ENCODE peak calls at places on chromosomes 2 and 18, in seven cellular contexts. N is GM12865, A is GM23338, Z is epithelial cell of proximal tubule, X is GM12864, Q is GM06990, D is lower lobe of right lung. J is an unnamed sample.

GRCh38 chr2:924202-924601 is 26.4 kb upstream of the SNTG2 start:
- DNase-seq in Z (no peak), X (no peak), A (no peak), N (no peak), D (no peak), Q (no peak), J (no peak)

GRCh38 chr2:230899786-230900185 is 25.3 kb downstream of the GPR55 start:
- DNase-seq in Q (no peak), D (no peak), A (no peak), N (no peak), Z (no peak), X (no peak), J (no peak)

GRCh38 chr18:68034293-68034692 is 517.8 kb upstream of the DSEL start:
- DNase-seq in D (no peak), Q (no peak), A (no peak), X (no peak), N (no peak), Z (no peak), J (no peak)

GRCh38 chr2:18067980-18068379 is 189.5 kb downstream of the KCNS3 start:
- DNase-seq in N (no peak), X (no peak), Z (no peak), A (peak), D (no peak), Q (no peak), J (no peak)

GRCh38 chr2:167431949-167432348 is 543.7 kb downstream of the XIRP2 start:
- DNase-seq in N (no peak), D (no peak), X (no peak), Z (no peak), A (no peak), Q (no peak), J (no peak)

GRCh38 chr18:45962461-45962860 is 4.7 kb downstream of the EPG5 start:
- DNase-seq in A (no peak), X (no peak), Q (no peak), N (peak), D (no peak), Z (peak), J (no peak)

GRCh38 chr2:151999058-151999457 is 99.8 kb downstream of the CACNB4 start:
- DNase-seq in Q (no peak), D (peak), N (peak), Z (no peak), A (peak), X (no peak), J (peak)

GRCh38 chr2:96953611-96954489 is 32.5 kb downstream of the FAM178B start:
- DNase-seq in D (no peak), X (no peak), A (no peak), Q (peak), N (peak), Z (no peak), J (peak)

GRCh38 chr2:239946570-239947311 is 78.4 kb downstream of the NDUFA10 start:
- DNase-seq in Q (no peak), N (no peak), A (no peak), X (no peak), D (peak), Z (no peak), J (no peak)

GRCh38 chr2:240622631-240623235 is 2.5 kb upstream of the GPR35 start:
- DNase-seq in A (no peak), Z (no peak), Q (no peak), N (no peak), X (no peak), D (peak), J (no peak)

GRCh38 chr2:78355967-78356366 is 669.5 kb upstream of the REG3G start:
- DNase-seq in D (no peak), X (no peak), A (no peak), Z (no peak), Q (no peak), N (no peak), J (no peak)

DNA sequence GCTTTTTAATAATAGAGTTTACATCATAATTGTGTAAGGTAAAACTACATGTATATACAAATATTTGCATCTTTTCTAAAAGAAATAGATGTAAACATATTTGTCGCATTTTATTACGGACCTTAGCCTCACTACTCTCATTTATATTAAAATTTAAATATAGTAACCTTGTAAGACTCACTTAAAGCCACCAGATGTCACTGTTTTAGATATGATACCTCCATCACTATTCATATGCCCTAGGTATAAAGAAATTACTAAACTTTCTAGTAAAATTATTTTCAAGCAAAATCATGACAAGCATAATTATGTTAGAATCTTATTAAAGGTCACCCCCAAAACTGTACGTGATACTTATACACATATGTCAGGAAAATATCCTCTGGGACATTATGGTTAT is 674.3 kb upstream of the REG3G start:
- DNase-seq in Q (no peak), X (no peak), N (no peak), D (no peak), Z (no peak), A (peak), J (no peak)
- TF ChIP-seq CTCF in Q (no peak), X (no peak), N (no peak), D (no peak), Z (peak), A (peak), J (no peak)

GRCh38 chr18:35662293-35663062 is 80.9 kb downstream of the GALNT1 start:
- DNase-seq in Z (no peak), D (no peak), N (peak), Q (no peak), X (peak), A (no peak), J (no peak)

GRCh38 chr18:35658112-35658511 is 76.6 kb downstream of the GALNT1 start:
- DNase-seq in D (no peak), A (no peak), X (no peak), Z (no peak), N (no peak), Q (no peak), J (no peak)

DNA sequence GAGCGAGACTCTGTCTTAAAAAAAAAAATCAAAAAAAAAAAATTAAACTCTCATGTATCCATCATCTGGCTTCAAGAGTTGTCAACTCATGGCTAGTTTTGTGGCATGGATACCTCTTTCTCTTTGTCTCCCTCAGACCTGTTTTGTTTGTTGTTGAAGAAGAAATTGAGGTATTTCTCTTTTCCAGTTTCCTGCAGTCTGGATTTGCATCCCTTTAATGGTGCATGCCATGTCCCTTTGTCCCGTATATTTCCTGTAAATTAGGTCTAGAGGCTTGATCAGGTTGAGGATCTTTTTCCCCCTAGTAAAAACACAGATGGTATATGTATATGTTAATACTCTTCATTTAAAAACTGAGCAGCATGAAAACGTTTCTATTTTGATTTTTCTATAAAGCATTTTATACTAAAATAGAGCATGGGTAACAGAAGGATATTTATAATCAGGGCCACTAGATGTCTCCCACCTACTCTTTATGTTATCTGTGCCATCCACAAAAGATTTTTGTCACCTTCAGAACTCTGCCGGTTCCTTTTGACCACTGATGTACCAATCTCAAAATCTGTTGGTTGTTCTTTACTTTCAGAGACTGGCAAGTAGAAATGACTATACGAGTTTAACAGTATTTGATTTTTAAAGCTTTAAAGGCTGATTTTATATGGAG is 80.1 kb downstream of the GALNT1 start:
- DNase-seq in A (peak), Q (no peak), N (peak), X (no peak), D (no peak), Z (no peak), J (no peak)
- TF ChIP-seq CTCF in A (peak), Q (peak), N (no peak), X (no peak), D (no peak), Z (peak), J (no peak)

GRCh38 chr18:29779096-29779495 is 1263.4 kb downstream of the DSC3 start:
- DNase-seq in Z (no peak), N (no peak), Q (no peak), D (no peak), X (no peak), A (no peak), J (no peak)

GRCh38 chr18:29780814-29781213 is 1261.7 kb downstream of the DSC3 start:
- DNase-seq in D (no peak), X (no peak), A (peak), N (no peak), Z (no peak), Q (no peak), J (no peak)
- TF ChIP-seq CTCF in D (no peak), X (no peak), A (no peak), N (no peak), Z (no peak), Q (no peak), J (no peak)

DNA sequence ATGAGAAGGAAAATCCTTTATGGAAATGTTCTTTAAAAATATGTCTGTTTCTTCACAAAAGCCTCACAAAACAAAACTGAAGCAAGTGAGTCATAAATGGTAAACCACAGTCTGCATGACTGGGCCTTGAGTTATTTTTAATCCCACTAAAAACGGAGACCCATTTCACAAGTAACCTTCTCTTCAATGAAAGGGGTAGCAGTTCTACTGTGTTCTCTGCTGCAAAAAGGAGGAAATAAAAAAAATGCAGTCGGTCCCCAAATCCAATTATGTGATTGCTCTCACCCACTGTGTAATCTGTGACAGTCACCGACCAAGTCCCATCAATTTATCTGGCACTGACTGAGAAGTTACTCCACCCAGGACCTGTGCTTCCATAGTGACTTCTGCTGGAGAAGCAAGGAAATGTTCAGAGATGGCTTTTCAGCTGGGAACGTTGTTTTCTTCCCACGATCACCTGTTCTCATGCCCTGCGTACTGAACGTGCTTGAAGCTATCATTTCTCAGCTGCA is 79.8 kb upstream of the TMEM200C start:
- DNase-seq in D (no peak), N (peak), Z (peak), Q (peak), A (no peak), X (peak), J (peak)
- TF ChIP-seq CTCF in D (no peak), N (no peak), Z (peak), Q (peak), A (no peak), X (no peak), J (no peak)

GRCh38 chr2:86370579-86370978 is 33.2 kb upstream of the REEP1 start:
- DNase-seq in A (peak), N (no peak), D (no peak), Q (no peak), X (no peak), Z (no peak), J (no peak)

GRCh38 chr2:86371482-86372002 is 34.1 kb upstream of the REEP1 start:
- DNase-seq in N (no peak), D (no peak), A (no peak), Z (no peak), Q (no peak), X (no peak), J (no peak)

GRCh38 chr2:86368181-86368824 is 30.9 kb upstream of the REEP1 start:
- DNase-seq in Z (no peak), Q (peak), N (peak), D (peak), A (peak), X (peak), J (peak)

GRCh38 chr2:86367501-86367778 is 30.0 kb upstream of the REEP1 start:
- DNase-seq in X (no peak), Z (no peak), N (no peak), Q (no peak), D (no peak), A (no peak), J (no peak)

DNA sequence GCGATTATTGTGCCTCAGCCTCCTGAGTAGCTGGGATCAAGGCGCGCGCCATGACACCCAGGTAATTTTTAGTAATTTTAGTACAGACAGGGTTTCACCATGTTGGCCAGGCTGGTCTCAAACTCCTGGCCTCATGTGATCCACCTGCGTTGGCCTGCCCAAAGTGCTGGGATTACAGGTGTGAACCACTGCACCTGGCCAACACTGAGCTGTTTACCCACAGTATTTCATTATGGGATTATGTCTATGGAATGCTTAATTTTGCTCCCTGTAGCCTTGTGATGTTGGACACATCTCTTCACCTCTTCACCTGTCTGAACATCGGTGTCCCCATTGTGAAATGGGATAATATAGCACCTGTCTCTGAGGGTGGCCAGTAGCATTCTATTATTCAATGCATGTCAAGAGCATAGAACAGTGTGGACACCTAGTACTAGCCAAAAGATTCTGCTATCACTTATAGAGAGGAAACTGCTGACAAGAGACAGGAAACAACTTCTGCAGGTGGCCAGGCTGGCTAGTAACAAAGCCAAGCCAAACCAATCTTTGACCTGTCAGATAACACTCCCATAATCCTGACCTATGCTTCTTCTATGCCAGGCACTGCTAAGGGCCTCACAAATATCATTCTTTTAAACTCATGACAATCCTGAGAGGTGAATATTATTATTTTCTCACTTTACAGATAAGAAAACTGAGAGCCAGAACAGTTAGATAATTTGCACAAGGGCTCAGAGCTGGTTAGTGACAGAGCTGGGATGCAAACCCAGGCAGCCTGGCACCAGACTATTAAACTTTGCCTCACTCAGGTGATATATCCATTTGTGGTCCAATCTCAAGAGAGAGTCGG is 29.4 kb upstream of the REEP1 start:
- DNase-seq in X (no peak), N (no peak), Z (no peak), A (no peak), D (no peak), Q (no peak), J (no peak)
- TF ChIP-seq CTCF in X (no peak), N (no peak), Z (no peak), A (no peak), D (no peak), Q (no peak), J (no peak)

GRCh38 chr2:191618789-191619185 is 59.1 kb upstream of the NABP1 start:
- DNase-seq in Z (no peak), N (no peak), A (no peak), D (no peak), X (no peak), Q (no peak), J (no peak)

GRCh38 chr2:191618046-191618788 is 59.7 kb upstream of the NABP1 start:
- DNase-seq in Z (no peak), X (no peak), A (no peak), D (no peak), Q (no peak), N (no peak), J (no peak)

GRCh38 chr2:191617589-191617988 is 60.3 kb upstream of the NABP1 start:
- DNase-seq in Z (no peak), N (peak), D (no peak), X (peak), A (no peak), Q (peak), J (peak)

GRCh38 chr2:191622374-191623320 is 55.3 kb upstream of the NABP1 start:
- DNase-seq in D (no peak), A (no peak), Z (no peak), N (no peak), Q (no peak), X (no peak), J (no peak)

GRCh38 chr2:191620144-191620543 is 57.8 kb upstream of the NABP1 start:
- DNase-seq in N (peak), X (no peak), Q (no peak), A (no peak), Z (peak), D (no peak), J (no peak)
- TF ChIP-seq CTCF in N (no peak), X (no peak), Q (no peak), A (no peak), Z (no peak), D (no peak), J (no peak)

DNA sequence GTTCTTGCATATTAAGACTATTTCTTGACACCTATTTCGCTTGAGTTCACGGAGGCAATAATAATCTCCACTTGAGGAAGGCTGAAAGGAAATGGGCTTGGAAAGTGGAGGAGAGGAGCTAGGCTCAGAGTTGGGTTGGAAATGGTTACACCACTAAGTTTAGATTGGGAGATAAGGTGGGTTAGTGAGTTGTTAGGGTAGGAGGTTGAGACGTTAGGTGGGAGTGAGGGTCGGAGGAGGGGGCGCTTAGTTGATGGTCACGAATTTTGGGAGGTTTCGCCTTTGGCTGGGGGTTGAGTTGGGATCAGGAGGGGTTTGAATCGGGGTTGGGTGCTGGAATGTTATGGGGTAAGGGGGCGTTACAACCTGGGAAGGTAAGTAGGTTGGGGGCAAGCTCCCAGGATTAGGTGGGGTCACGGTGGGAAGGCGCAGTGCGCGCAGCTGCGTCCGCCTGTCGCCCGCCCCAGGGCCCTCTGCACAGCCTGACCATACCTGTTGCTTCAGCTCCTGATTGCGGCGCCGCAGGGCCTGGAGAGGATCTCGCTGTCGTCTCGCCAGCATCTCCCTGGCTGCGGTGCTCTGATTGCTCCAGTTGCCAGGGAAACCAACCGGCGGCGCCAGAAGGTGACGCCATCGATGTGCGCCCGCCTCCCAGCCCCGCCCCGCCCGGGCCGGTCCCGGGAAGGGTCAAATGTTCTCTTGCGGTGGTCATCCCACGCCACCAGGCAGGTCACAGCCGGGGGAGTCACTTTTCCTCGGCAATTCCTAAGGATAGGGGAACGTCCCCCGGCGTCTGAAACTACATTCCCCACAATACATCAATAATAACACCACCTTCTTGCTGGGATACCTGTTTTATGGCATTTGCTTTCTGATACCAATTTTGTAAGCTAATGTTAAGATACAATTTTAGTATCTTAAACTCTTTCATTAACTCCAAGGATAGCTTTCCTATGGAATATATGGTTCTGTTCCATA is at the start of gene NPHP1:
- DNase-seq in Z (no peak), X (peak), N (peak), Q (peak), A (peak), D (peak), J (peak)
- TF ChIP-seq CTCF in Z (no peak), X (no peak), N (no peak), Q (no peak), A (no peak), D (no peak), J (no peak)